ENCODE peak calls at places on chromosomes 2 and 18, in seven cellular contexts. D is NCI-H2081 treated with DMSO at 0.1 percent for 48 hours; J is non-pigmented ciliary epithelial cell; O is activated T-helper 1 cell treated with anti-CD3 and anti-CD28 coated beads, Interleukin-2, amount 50 U/mL, for 16 hours; Y is kidney; X is immature natural killer cell; M is WTC11. T is an unnamed sample.

GRCh38 chr2:45826476-45826875 is 175.0 kb downstream of the PRKCE start:
- DNase-seq in Y (no peak), D (no peak), X (no peak), M (no peak), J (no peak), O (no peak), T (no peak)

GRCh38 chr2:127531133-127531709 is 4.3 kb upstream of the MYO7B start:
- DNase-seq in X (no peak), Y (no peak), D (no peak), M (no peak), O (no peak), J (no peak), T (no peak)

GRCh38 chr2:162711832-162712540 is 126.6 kb downstream of the KCNH7 start:
- DNase-seq in Y (no peak), D (no peak), M (no peak), J (no peak), O (no peak), X (no peak), T (no peak)

GRCh38 chr2:230849633-230850357 is 14.9 kb upstream of the ITM2C start:
- DNase-seq in Y (no peak), X (peak; percentile 60), J (no peak), D (no peak), M (peak; percentile 95), O (peak; percentile 64), T (no peak)

GRCh38 chr2:219441451-219442205 is 7.0 kb downstream of the SPEG start:
- DNase-seq in J (no peak), Y (peak; percentile 77), M (peak; percentile 62), D (no peak), O (peak; percentile 23), X (no peak), T (peak; percentile 76)

GRCh38 chr2:197628043-197628500 is 47.3 kb downstream of the RFTN2 start:
- DNase-seq in D (no peak), X (no peak), O (no peak), J (no peak), M (no peak), Y (no peak), T (no peak)

GRCh38 chr2:64685430-64685829 is 31.7 kb upstream of the SERTAD2 start:
- DNase-seq in Y (no peak), J (no peak), M (no peak), O (no peak), D (no peak), X (no peak), T (no peak)

GRCh38 chr2:26033270-26033768 is 565 bp upstream of the RAB10 start:
- DNase-seq in Y (no peak), J (no peak), O (no peak), X (no peak), M (peak; percentile 81), D (peak; percentile 69), T (no peak)

GRCh38 chr2:239725551-239725890 is 299.6 kb downstream of the NDUFA10 start:
- DNase-seq in M (no peak), D (no peak), Y (no peak), J (no peak), X (no peak), O (no peak), T (no peak)

GRCh38 chr2:108591163-108591562 is 56.9 kb downstream of the LIMS1 start:
- DNase-seq in M (no peak), Y (no peak), D (no peak), J (no peak), O (no peak), X (no peak), T (no peak)

GRCh38 chr18:21112543-21113105 is 1.0 kb upstream of the ROCK1 start:
- DNase-seq in M (no peak), Y (no peak), D (no peak), X (no peak), O (no peak), J (no peak), T (no peak)

GRCh38 chr18:55100817-55101457 is 141.7 kb upstream of the CCDC68 start:
- DNase-seq in D (no peak), Y (no peak), O (no peak), J (no peak), X (no peak), M (no peak), T (no peak)

GRCh38 chr2:237723613-237724012 is 75.0 kb upstream of the RBM44 start:
- DNase-seq in O (no peak), J (no peak), Y (no peak), M (peak; percentile 66), X (no peak), D (no peak), T (peak; percentile 69)

GRCh38 chr2:215319500-215319899 is 7.6 kb downstream of the ATIC start:
- DNase-seq in D (no peak), O (no peak), X (no peak), M (no peak), Y (no peak), J (no peak), T (no peak)

GRCh38 chr2:64695656-64696310 is 42.1 kb upstream of the SERTAD2 start:
- DNase-seq in Y (no peak), O (no peak), J (no peak), M (no peak), D (no peak), X (no peak), T (no peak)

GRCh38 chr18:12376034-12376717 is 851 bp downstream of the AFG3L2 start:
- DNase-seq in D (no peak), Y (peak; percentile 76), O (no peak), X (no peak), J (no peak), M (no peak), T (no peak)

GRCh38 chr2:217826505-217826904 is 176.3 kb downstream of the TNS1 start:
- DNase-seq in M (no peak), O (no peak), Y (peak; percentile 72), J (no peak), D (no peak), X (no peak), T (no peak)

GRCh38 chr2:3126686-3127278 is 250.8 kb downstream of the EIPR1 start:
- DNase-seq in M (no peak), J (no peak), X (no peak), Y (peak; percentile 55), O (no peak), D (no peak), T (peak; percentile 3)

GRCh38 chr18:44826418-44827259 is 146.0 kb downstream of the SETBP1 start:
- DNase-seq in D (no peak), M (no peak), Y (peak; percentile 70), X (no peak), J (peak; percentile 88), O (no peak), T (no peak)

GRCh38 chr2:176553685-176554106 is 284.5 kb downstream of the MTX2 start:
- DNase-seq in M (peak; percentile 50), Y (peak; percentile 91), O (no peak), D (peak; percentile 71), J (no peak), X (no peak), T (peak; percentile 27)

GRCh38 chr2:124683536-124684407 is 658.7 kb downstream of the CNTNAP5 start:
- DNase-seq in D (peak; percentile 39), O (no peak), X (no peak), M (no peak), J (no peak), Y (no peak), T (no peak)

GRCh38 chr2:118479020-118479419 is 368.4 kb downstream of the EN1 start:
- DNase-seq in D (no peak), M (no peak), X (no peak), O (no peak), J (no peak), Y (no peak), T (no peak)